ENCODE peak calls at places on chromosomes 16 and 17, in four cellular contexts. D is GM12878, M is HepG2, Z is K562. Q is an unnamed sample.
A peak's percentile ranks its signal among the peaks of the same experiment; 100 is the strongest.

GRCh38 chr17:80110447-80110812 is 9.0 kb downstream of the GAA start:
- DNase-seq in D (no peak), Z (no peak), M (no peak), Q (peak; percentile 2)

GRCh38 chr17:1039511-1040215 is 42.7 kb downstream of the TIMM22 start:
- DNase-seq in Z (no peak), D (no peak), M (no peak), Q (no peak)

GRCh38 chr17:43517615-43518386 is 28.3 kb downstream of the ETV4 start:
- DNase-seq in Z (no peak), D (peak; percentile 82), M (no peak), Q (no peak)

GRCh38 chr16:58862334-58863024 is 128.4 kb upstream of the GOT2 start:
- DNase-seq in M (no peak), Z (no peak), D (no peak), Q (no peak)

GRCh38 chr16:51326131-51326856 is 175.2 kb upstream of the SALL1 start:
- DNase-seq in D (no peak), M (no peak), Z (peak; percentile 15), Q (no peak)

GRCh38 chr17:65403616-65404015 is 157.8 kb downstream of the AXIN2 start:
- DNase-seq in M (no peak), Z (no peak), D (no peak), Q (no peak)

GRCh38 chr16:15961060-15961511 is 11.7 kb downstream of the ABCC1 start:
- DNase-seq in M (no peak), Z (no peak), D (peak; percentile 90), Q (no peak)

GRCh38 chr17:39178516-39178915 is 12.6 kb upstream of the ARL5C start:
- DNase-seq in M (no peak), D (no peak), Z (no peak), Q (no peak)

GRCh38 chr17:73068322-73069153 is 23.9 kb downstream of the SLC39A11 start:
- DNase-seq in D (no peak), M (peak; percentile 99), Z (no peak), Q (no peak)

GRCh38 chr17:50144845-50145531 is 5.5 kb downstream of the PPP1R9B start:
- DNase-seq in Z (no peak), M (no peak), D (no peak), Q (no peak)

GRCh38 chr17:61580502-61580901 is 10.5 kb downstream of the NACA2 start:
- DNase-seq in M (no peak), D (no peak), Z (no peak), Q (no peak)

GRCh38 chr16:81337097-81337496 is 22.3 kb downstream of the GAN start:
- DNase-seq in Z (no peak), M (no peak), D (no peak), Q (no peak)

GRCh38 chr17:59870482-59870881 is 22.3 kb downstream of the TUBD1 start:
- DNase-seq in M (no peak), D (no peak), Z (no peak), Q (no peak)

GRCh38 chr17:49996495-49997255 is 1.7 kb upstream of the DLX3 start:
- DNase-seq in M (no peak), Z (peak; percentile 61), D (no peak), Q (peak; percentile 80)

GRCh38 chr17:56424005-56424404 is 169.5 kb upstream of the NOG start:
- DNase-seq in D (no peak), Z (no peak), M (no peak), Q (no peak)

GRCh38 chr17:50683434-50684287 is 24.1 kb downstream of the ANKRD40 start:
- DNase-seq in M (no peak), D (no peak), Z (no peak), Q (no peak)

GRCh38 chr16:50719401-50720337 is 22.2 kb upstream of the CYLD start:
- DNase-seq in M (peak; percentile 65), D (no peak), Z (no peak), Q (peak; percentile 29)

GRCh38 chr16:14346278-14347142 is 275.4 kb downstream of the MRTFB start:
- DNase-seq in Z (no peak), M (peak; percentile 77), D (no peak), Q (no peak)

GRCh38 chr16:1331712-1332617 is 1.5 kb upstream of the BAIAP3 start:
- DNase-seq in D (peak; percentile 39), Z (peak; percentile 91), M (peak; percentile 92), Q (peak; percentile 93)
- TF ChIP-seq SP1 in D (no peak), Z (no peak), M (no peak), Q (peak; percentile 72)

GRCh38 chr17:77737442-77738265 is 220.8 kb upstream of the TNRC6C start:
- DNase-seq in M (no peak), D (no peak), Z (no peak), Q (peak; percentile 8)

GRCh38 chr17:77741109-77741508 is 217.4 kb upstream of the TNRC6C start:
- DNase-seq in Z (peak; percentile 36), M (no peak), D (no peak), Q (peak; percentile 79)

GRCh38 chr17:77736721-77737120 is 221.8 kb upstream of the TNRC6C start:
- DNase-seq in D (no peak), M (no peak), Z (no peak), Q (no peak)

GRCh38 chr17:77740481-77740880 is 218.0 kb upstream of the TNRC6C start:
- DNase-seq in Z (no peak), M (no peak), D (no peak), Q (peak; percentile 5)

DNA sequence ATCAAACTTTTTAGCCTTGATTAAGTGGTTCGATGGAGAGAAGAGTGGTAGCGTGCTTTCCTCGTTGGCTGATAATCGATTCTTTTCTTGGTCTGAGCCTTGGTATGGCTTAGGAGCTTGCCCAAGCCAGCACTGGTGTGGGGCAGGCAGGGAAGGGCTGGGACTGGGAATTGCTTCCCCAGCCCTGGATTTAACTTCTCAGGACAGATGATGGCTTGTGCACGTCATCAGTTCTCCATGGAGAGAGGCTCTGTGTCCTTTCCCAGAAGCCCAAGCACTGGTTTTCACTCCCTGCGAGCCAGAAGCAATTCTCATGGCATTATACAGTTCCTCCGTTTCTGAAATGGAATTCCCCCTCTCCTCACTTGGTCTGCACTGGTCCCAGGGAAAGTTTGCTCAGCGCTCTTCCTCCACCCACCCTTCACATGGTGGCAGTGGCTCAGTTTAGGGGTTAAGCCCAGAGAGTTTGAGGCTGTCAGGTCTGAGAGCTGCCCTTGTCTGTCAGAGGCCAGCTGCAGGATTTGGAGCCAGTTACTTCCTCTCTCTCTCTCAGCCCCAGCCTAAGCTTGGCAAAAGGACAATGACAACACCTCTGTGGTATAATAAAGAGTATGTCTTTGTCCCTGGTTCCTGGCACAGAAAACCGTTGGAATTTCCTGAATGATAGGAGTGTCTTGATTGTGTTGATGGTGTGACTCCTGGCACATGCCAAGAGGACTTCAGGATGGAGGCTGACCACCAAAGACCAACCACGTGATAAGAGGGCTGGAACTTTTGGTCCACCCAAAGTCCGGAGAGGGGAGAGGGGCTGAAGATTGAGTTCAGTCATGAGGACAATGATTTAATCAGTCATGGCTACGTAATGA is 219.6 kb upstream of the TNRC6C start:
- DNase-seq in D (no peak), M (no peak), Z (no peak), Q (peak; percentile 7)
- TF ChIP-seq CBFB in D (no peak), M (no peak), Z (no peak), Q (no peak)

GRCh38 chr17:16013943-16014407 is 14.4 kb downstream of the TTC19 start:
- DNase-seq in Z (no peak), D (no peak), M (peak; percentile 57), Q (no peak)
- TF ChIP-seq SP1 in Z (no peak), D (no peak), M (no peak), Q (no peak)

GRCh38 chr17:46031440-46031839 is 32.4 kb downstream of the STH start:
- DNase-seq in M (no peak), Z (no peak), D (no peak), Q (no peak)
- TF ChIP-seq CBFB in M (no peak), Z (no peak), D (no peak), Q (no peak)

GRCh38 chr17:6927290-6927844 is 68.5 kb upstream of the ALOX12 start:
- DNase-seq in D (no peak), M (no peak), Z (no peak), Q (no peak)

GRCh38 chr17:6928193-6928592 is 67.7 kb upstream of the ALOX12 start:
- DNase-seq in Z (no peak), M (no peak), D (no peak), Q (no peak)

GRCh38 chr17:6936370-6937028 is 59.4 kb upstream of the ALOX12 start:
- DNase-seq in M (no peak), D (no peak), Z (no peak), Q (no peak)

DNA sequence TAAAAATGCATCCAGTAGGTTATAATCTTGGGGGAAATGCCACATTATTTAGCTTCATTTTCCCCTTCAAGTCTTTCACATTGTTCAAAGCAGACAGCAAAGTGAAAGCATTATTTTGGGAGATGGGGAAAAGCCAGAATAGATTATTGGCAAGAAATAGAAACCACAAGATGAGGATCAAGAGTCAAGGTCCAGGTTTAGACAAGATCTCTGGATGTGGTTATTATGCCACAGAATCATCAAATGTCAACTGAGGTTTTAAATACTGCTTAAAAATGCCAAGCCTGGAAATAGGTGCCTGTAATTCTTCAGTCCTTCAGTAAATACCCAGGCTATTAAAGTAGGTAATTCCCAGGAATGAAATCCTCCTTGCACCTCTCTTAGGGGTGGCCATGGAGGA is 65.1 kb upstream of the ALOX12 start:
- DNase-seq in Z (no peak), D (no peak), M (no peak), Q (no peak)
- TF ChIP-seq SP1 in Z (no peak), D (no peak), M (no peak), Q (no peak)

GRCh38 chr16:57185446-57185944 is 344 bp downstream of the PSME3IP1 start:
- DNase-seq in D (no peak), Z (no peak), M (no peak), Q (no peak)
- TF ChIP-seq CBFB in D (no peak), Z (no peak), M (no peak), Q (no peak)

GRCh38 chr17:75845933-75846700 is 1.9 kb upstream of the UNC13D start:
- DNase-seq in D (no peak), Z (no peak), M (no peak), Q (no peak)
- TF ChIP-seq SP1 in D (no peak), Z (no peak), M (no peak), Q (no peak)

GRCh38 chr16:84988328-84989080 is 22.8 kb downstream of the ZDHHC7 start:
- DNase-seq in D (no peak), Z (no peak), M (no peak), Q (no peak)
- TF ChIP-seq CBFB in D (no peak), Z (no peak), M (no peak), Q (no peak)